ENCODE peak calls at places on chromosome 20, in five cellular contexts. L, E, M, K and U are unnamed samples.

GRCh38 chr20:61560361-61560853 is 308.3 kb downstream of the CDH4 start:
- DNase-seq in L (no peak), E (peak; percentile 53), M (no peak), K (no peak), U (no peak)

GRCh38 chr20:56422131-56422823 is 10.2 kb downstream of the CASS4 start:
- DNase-seq in L (no peak), E (peak; percentile 91), M (no peak), K (no peak), U (no peak)

GRCh38 chr20:43911066-43911465 is 3.6 kb upstream of the TOX2 start:
- DNase-seq in L (no peak), E (peak; percentile 80), M (no peak), K (no peak), U (no peak)

GRCh38 chr20:56664791-56665190 is 35.7 kb downstream of the TFAP2C start:
- DNase-seq in L (no peak), E (no peak), M (no peak), K (no peak), U (no peak)

GRCh38 chr20:39248851-39249485 is 286.8 kb downstream of the DHX35 start:
- DNase-seq in L (no peak), E (no peak), M (no peak), K (no peak), U (no peak)

GRCh38 chr20:41408131-41408789 is 41.6 kb upstream of the EMILIN3 start:
- DNase-seq in L (no peak), E (no peak), M (no peak), K (no peak), U (no peak)

GRCh38 chr20:20555838-20556237 is 156.6 kb downstream of the RALGAPA2 start:
- DNase-seq in L (no peak), E (no peak), M (no peak), K (no peak), U (no peak)

GRCh38 chr20:4053516-4053919 is 38.2 kb upstream of the RNF24 start:
- DNase-seq in L (no peak), E (peak; percentile 74), M (no peak), K (no peak), U (no peak)

GRCh38 chr20:58640446-58640845 is 10.6 kb upstream of the STX16 start:
- DNase-seq in L (no peak), E (peak; percentile 99), M (no peak), K (no peak), U (no peak)

GRCh38 chr20:21725892-21726291 is 20.4 kb downstream of the PAX1 start:
- DNase-seq in L (no peak), E (no peak), M (no peak), K (no peak), U (no peak)

GRCh38 chr20:10784337-10785183 is 110.8 kb upstream of the JAG1 start:
- DNase-seq in L (no peak), E (peak; percentile 29), M (no peak), K (no peak), U (no peak)

GRCh38 chr20:44254073-44254472 is 7.0 kb downstream of the GDAP1L1 start:
- DNase-seq in L (no peak), E (no peak), M (no peak), K (no peak), U (no peak)

GRCh38 chr20:34215711-34216381 is 25.4 kb upstream of the ASIP start:
- DNase-seq in L (peak; percentile 58), E (peak; percentile 76), M (peak; percentile 85), K (peak; percentile 83), U (no peak)

GRCh38 chr20:19121916-19122315 is 90.5 kb upstream of the SLC24A3 start:
- DNase-seq in L (no peak), E (no peak), M (no peak), K (no peak), U (no peak)

GRCh38 chr20:18628330-18628941 is 40.6 kb downstream of the DTD1 start:
- DNase-seq in L (no peak), E (no peak), M (no peak), K (no peak), U (no peak)

GRCh38 chr20:45886590-45887345 is 654 bp downstream of the SPATA25 start:
- DNase-seq in L (no peak), E (no peak), M (no peak), K (no peak), U (no peak)

GRCh38 chr20:22977047-22977785 is 57.9 kb upstream of the SSTR4 start:
- DNase-seq in L (no peak), E (no peak), M (peak; percentile 35), K (peak; percentile 63), U (no peak)

GRCh38 chr20:23152308-23152892 is 66.3 kb upstream of the CD93 start:
- DNase-seq in L (peak; percentile 53), E (peak; percentile 72), M (peak; percentile 87), K (peak; percentile 89), U (no peak)

GRCh38 chr20:61701802-61702201 is 363.9 kb downstream of the TAF4 start:
- DNase-seq in L (no peak), E (no peak), M (no peak), K (no peak), U (no peak)

GRCh38 chr20:58466729-58467571 is 48.2 kb downstream of the APCDD1L start:
- DNase-seq in L (no peak), E (no peak), M (no peak), K (no peak), U (no peak)

GRCh38 chr20:58406422-58407001 is 17.5 kb downstream of the VAPB start:
- DNase-seq in L (no peak), E (peak; percentile 34), M (no peak), K (no peak), U (no peak)

GRCh38 chr20:51093240-51093763 is 70.4 kb upstream of the KCNG1 start:
- DNase-seq in L (no peak), E (peak; percentile 15), M (no peak), K (no peak), U (no peak)

GRCh38 chr20:59141818-59142581 is 21.6 kb upstream of the ZNF831 start:
- DNase-seq in L (no peak), E (no peak), M (no peak), K (no peak), U (no peak)

GRCh38 chr20:358891-359555 is 12.1 kb downstream of the NRSN2 start:
- DNase-seq in L (no peak), E (peak; percentile 50), M (no peak), K (no peak), U (no peak)

GRCh38 chr20:35020108-35021031 is 64.7 kb downstream of the MYH7B start:
- DNase-seq in L (no peak), E (no peak), M (no peak), K (no peak), U (no peak)

GRCh38 chr20:15942130-15942529 is 631.1 kb downstream of the KIF16B start:
- DNase-seq in L (no peak), E (peak; percentile 2), M (no peak), K (no peak), U (no peak)

GRCh38 chr20:53872561-53873248 is 197.7 kb downstream of the BCAS1 start:
- DNase-seq in L (no peak), E (peak; percentile 57), M (no peak), K (no peak), U (peak; percentile 28)

GRCh38 chr20:43320536-43320935 is 130.8 kb upstream of the PTPRT start:
- DNase-seq in L (no peak), E (no peak), M (no peak), K (no peak), U (no peak)

GRCh38 chr20:62096421-62097380 is 25.6 kb upstream of the LSM14B start:
- DNase-seq in L (no peak), E (no peak), M (no peak), K (no peak), U (no peak)

GRCh38 chr20:54623923-54624569 is 148.7 kb downstream of the DOK5 start:
- DNase-seq in L (no peak), E (no peak), M (no peak), K (no peak), U (no peak)

GRCh38 chr20:3808141-3808479 is 12.0 kb downstream of the CDC25B start:
- DNase-seq in L (peak; percentile 78), E (peak; percentile 93), M (peak; percentile 87), K (peak; percentile 81), U (no peak)

GRCh38 chr20:47776639-47777038 is 8.6 kb downstream of the SULF2 start:
- DNase-seq in L (no peak), E (no peak), M (no peak), K (no peak), U (no peak)
- H3K4me1 ChIP-seq in L (peaks cover 16% of the 10 kb centered on the region), E (no peaks in the 10 kb centered on the region), M (peaks cover 5% of the 10 kb centered on the region), K (peaks cover 70% of the 10 kb centered on the region), U (no peaks in the 10 kb centered on the region)

DNA sequence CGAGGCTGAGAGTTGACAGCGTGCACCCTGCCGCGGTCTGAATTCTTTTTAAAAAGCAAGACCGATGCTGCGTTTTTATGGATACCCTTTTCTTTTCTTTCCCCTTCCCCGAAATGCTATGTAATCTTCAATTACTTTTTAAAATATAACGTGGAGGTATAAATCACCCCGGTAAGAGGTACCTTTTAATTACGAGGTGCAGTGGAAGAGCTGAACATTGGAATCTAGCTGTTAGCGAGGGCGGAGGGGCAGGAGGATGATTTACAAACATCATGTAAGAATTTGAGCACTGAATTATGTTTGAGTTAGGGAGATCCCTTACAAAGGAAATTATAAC is 1.2 kb downstream of the EYA2 start:
- DNase-seq in L (no peak), E (no peak), M (no peak), K (no peak), U (no peak)
- H3K4me3 ChIP-seq in L (peak overlapping the region; percentile 25), E (no peak overlapping the region), M (peak overlapping the region; percentile 65), K (peak overlapping the region; percentile 53), U (no peak overlapping the region)

DNA sequence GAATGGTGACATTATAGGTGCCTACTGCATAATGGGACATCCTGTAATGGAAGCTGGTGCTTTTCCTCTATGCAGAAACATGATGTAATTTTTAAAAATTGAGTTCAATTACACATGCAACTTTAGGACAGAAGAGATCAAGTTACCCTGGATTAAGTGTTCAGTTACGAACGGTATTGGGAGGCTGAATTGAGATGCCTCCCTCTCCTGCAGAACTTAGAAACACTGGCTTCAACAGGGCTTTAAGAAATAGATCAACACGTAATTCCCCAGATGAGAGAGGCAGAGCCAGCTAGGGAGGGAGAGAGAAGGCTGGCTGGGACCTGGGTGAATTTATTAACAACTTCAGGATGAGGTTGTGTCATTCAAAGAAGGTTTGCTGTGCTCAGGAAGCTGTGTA is 232.8 kb downstream of the CDH26 start:
- DNase-seq in L (no peak), E (no peak), M (no peak), K (no peak), U (no peak)
- H3K4me1 ChIP-seq in L (no peaks in the 10 kb centered on the region), E (no peaks in the 10 kb centered on the region), M (no peaks in the 10 kb centered on the region), K (no peaks in the 10 kb centered on the region), U (no peaks in the 10 kb centered on the region)

GRCh38 chr20:63696628-63697356 is at the start of gene TNFRSF6B:
- DNase-seq in L (peak; percentile 22), E (no peak), M (no peak), K (peak; percentile 5), U (no peak)
- H3K4me3 ChIP-seq in L (no peak within 1 kb of the TSS), E (peak within 1 kb of the TSS; percentile 26), M (no peak within 1 kb of the TSS), K (peak within 1 kb of the TSS; percentile 21), U (peak within 1 kb of the TSS; percentile 37)

GRCh38 chr20:2296545-2297351 is 947 bp downstream of the TGM3 start:
- DNase-seq in L (no peak), E (no peak), M (no peak), K (no peak), U (no peak)
- H3K4me1 ChIP-seq in L (no peaks in the 10 kb centered on the region), E (no peaks in the 10 kb centered on the region), M (no peaks in the 10 kb centered on the region), K (no peaks in the 10 kb centered on the region), U (no peaks in the 10 kb centered on the region)

GRCh38 chr20:49979030-49979832 is 3.5 kb upstream of the SNAI1 start:
- DNase-seq in L (peak; percentile 62), E (peak; percentile 48), M (no peak), K (peak; percentile 35), U (peak; percentile 52)
- H3K4me3 ChIP-seq in L (no peak overlapping the region), E (no peak overlapping the region), M (peak overlapping the region; percentile 18), K (peak overlapping the region; percentile 36), U (no peak overlapping the region)